ENCODE peak calls at places on chromosomes 2 and 18, in four cellular contexts. G, Z, F and Y are unnamed samples.

GRCh38 chr2:136664713-136665112 is 100.6 kb upstream of the THSD7B start:
- DNase-seq in G (no peak), Z (no peak), F (no peak), Y (no peak)

GRCh38 chr2:201833796-201834195 is 27.5 kb downstream of the CDK15 start:
- DNase-seq in G (no peak), Z (no peak), F (no peak), Y (no peak)

GRCh38 chr2:127415593-127416485 is 2.4 kb upstream of the PROC start:
- DNase-seq in G (peak; percentile 76), Z (peak; percentile 80), F (no peak), Y (peak; percentile 65)

GRCh38 chr2:150292192-150292591 is 195.3 kb downstream of the RND3 start:
- DNase-seq in G (no peak), Z (no peak), F (no peak), Y (no peak)

GRCh38 chr2:102637358-102637757 is 18.0 kb downstream of the SLC9A2 start:
- DNase-seq in G (no peak), Z (no peak), F (no peak), Y (no peak)

GRCh38 chr2:71605781-71606241 is 152.4 kb downstream of the DYSF start:
- DNase-seq in G (peak; percentile 57), Z (no peak), F (no peak), Y (peak; percentile 3)

GRCh38 chr2:200177971-200178911 is 128.3 kb upstream of the SPATS2L start:
- DNase-seq in G (no peak), Z (no peak), F (peak; percentile 65), Y (no peak)

GRCh38 chr2:162839419-162839818 is 852 bp upstream of the KCNH7 start:
- DNase-seq in G (peak; percentile 41), Z (no peak), F (no peak), Y (no peak)

GRCh38 chr2:20571231-20571630 is 79.7 kb downstream of the HS1BP3 start:
- DNase-seq in G (no peak), Z (no peak), F (no peak), Y (no peak)

GRCh38 chr18:14025306-14025940 is 106.8 kb downstream of the ZNF519 start:
- DNase-seq in G (no peak), Z (no peak), F (no peak), Y (no peak)

GRCh38 chr18:46071894-46072867 is at the start of gene PSTPIP2:
- DNase-seq in G (peak; percentile 82), Z (peak; percentile 66), F (peak; percentile 42), Y (peak; percentile 84)

DNA sequence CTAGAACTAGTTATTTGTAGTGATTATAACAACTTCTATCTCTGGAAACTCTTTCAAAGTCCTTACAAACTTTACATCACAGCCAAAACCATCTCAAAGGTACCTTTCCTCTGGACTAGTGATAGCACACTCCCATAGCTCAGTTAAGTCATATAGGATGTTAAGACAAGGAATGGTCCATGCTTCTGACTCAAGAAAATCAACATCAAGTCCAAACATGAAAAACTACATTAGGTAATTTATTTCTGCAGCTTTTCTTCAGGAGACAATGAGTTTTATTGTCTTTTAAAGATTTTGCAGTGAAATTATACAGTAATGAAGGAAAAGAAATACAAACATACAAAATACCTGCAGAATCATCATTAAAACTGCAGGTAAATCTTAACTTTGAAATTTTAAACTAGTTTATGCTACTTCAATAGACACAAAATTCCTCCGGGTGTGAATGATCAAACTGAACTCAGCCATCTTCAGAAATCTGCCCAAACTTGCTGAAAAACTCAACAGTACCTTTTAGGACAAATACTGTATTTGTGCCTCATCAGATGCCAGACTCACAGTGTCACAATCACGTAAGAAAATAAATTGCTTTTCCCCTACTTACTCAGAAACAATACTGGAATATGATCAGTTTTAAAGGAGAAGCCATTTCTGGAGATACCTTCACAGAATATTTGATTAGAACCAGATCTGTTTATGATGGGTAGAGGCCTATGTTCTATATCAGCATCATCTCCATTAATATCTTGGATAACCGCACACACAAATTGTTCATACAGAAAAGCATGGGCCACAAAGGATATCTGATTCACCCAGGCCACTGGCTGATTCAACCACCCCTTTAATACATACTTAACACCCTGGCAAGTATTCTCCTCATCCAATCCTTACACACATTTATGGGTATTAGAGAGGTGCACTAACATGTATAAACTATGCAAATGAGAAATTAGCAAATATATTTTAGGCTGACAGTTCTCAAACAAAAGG is 2.6 kb downstream of the TMEM131 start:
- DNase-seq in G (no peak), Z (no peak), F (peak; percentile 49), Y (no peak)
- H3K4me3 ChIP-seq in G (no peak overlapping the region), Z (no peak overlapping the region), F (peak overlapping the region; percentile 88), Y (peak overlapping the region; percentile 89)

GRCh38 chr2:113887393-113887792 is 2.5 kb upstream of the ACTR3 start:
- DNase-seq in G (no peak), Z (no peak), F (no peak), Y (no peak)

GRCh38 chr2:113888641-113889470 is 1.0 kb upstream of the ACTR3 start:
- DNase-seq in G (no peak), Z (no peak), F (no peak), Y (peak; percentile 99)

GRCh38 chr2:113889471-113890252 is at the start of gene ACTR3:
- DNase-seq in G (peak; percentile 99), Z (peak; percentile 99), F (peak; percentile 98), Y (peak; percentile 98)

GRCh38 chr2:113890253-113891235 is 655 bp downstream of the ACTR3 start:
- DNase-seq in G (peak; percentile 89), Z (peak; percentile 72), F (peak; percentile 62), Y (peak; percentile 63)

DNA sequence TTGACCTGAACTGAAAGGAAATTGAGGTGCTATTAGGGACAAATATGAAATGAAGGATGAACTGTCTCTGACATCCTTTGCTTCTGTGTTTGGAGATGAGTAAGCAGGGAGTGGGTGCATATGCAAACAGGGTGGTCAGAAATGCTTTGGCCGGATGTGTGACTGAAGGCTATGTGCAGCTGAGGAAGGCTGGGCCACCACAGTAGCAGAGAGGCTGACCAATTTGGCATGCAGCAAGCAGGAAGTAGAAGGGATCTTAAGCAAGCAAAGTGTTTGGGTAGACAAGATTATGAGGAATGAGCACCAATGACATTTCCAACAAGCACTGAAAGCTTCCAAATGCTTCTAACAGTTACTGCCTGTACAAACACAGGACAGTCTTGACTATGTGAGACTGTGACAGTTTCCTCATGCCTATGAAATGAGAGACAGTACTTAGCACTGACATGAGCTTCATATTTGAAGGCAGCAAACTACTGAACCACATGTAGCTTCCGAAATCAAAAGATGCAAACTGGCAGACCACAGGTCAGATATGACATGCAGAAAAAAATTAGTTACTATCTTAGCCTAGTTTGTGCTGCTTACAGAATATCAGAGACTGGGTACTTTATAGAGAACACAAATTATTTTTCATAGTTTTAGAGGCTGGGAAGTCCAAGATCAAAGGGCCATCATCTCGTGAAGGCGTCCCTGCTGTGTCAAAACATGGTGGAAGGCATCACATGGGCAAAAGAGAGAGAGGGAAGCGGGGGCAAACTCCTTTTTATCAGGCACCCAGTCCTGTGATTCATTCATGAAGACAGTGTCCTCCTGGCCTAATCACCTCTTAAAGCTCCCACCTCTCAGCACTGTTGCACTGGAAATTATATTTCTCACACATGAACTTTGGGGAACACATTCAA is 3.2 kb upstream of the ACTR3 start:
- DNase-seq in G (no peak), Z (no peak), F (peak; percentile 91), Y (no peak)
- H3K4me3 ChIP-seq in G (no peak overlapping the region), Z (no peak overlapping the region), F (no peak overlapping the region), Y (no peak overlapping the region)

GRCh38 chr2:164109006-164109405 is 373.2 kb upstream of the FIGN start:
- DNase-seq in G (no peak), Z (no peak), F (no peak), Y (no peak)
- H3K4me3 ChIP-seq in G (no peak overlapping the region), Z (no peak overlapping the region), F (no peak overlapping the region), Y (no peak overlapping the region)

GRCh38 chr2:26039603-26040367 is 5.9 kb downstream of the RAB10 start:
- DNase-seq in G (no peak), Z (no peak), F (no peak), Y (no peak)

GRCh38 chr2:26049641-26050040 is 15.8 kb downstream of the RAB10 start:
- DNase-seq in G (no peak), Z (no peak), F (no peak), Y (no peak)

GRCh38 chr2:26043109-26043508 is 9.2 kb downstream of the RAB10 start:
- DNase-seq in G (no peak), Z (no peak), F (no peak), Y (no peak)

GRCh38 chr2:26048791-26049190 is 14.9 kb downstream of the RAB10 start:
- DNase-seq in G (no peak), Z (no peak), F (no peak), Y (no peak)

GRCh38 chr2:26043862-26044736 is 10.2 kb downstream of the RAB10 start:
- DNase-seq in G (no peak), Z (no peak), F (peak; percentile 69), Y (no peak)
- H3K4me3 ChIP-seq in G (no peak overlapping the region), Z (no peak overlapping the region), F (no peak overlapping the region), Y (no peak overlapping the region)

GRCh38 chr2:29115797-29116781 is 874 bp downstream of the CLIP4 start:
- DNase-seq in G (peak; percentile 80), Z (peak; percentile 61), F (peak; percentile 82), Y (peak; percentile 48)
- H3K4me3 ChIP-seq in G (peak overlapping the region; percentile 92), Z (peak overlapping the region; percentile 75), F (peak overlapping the region; percentile 78), Y (peak overlapping the region; percentile 38)

DNA sequence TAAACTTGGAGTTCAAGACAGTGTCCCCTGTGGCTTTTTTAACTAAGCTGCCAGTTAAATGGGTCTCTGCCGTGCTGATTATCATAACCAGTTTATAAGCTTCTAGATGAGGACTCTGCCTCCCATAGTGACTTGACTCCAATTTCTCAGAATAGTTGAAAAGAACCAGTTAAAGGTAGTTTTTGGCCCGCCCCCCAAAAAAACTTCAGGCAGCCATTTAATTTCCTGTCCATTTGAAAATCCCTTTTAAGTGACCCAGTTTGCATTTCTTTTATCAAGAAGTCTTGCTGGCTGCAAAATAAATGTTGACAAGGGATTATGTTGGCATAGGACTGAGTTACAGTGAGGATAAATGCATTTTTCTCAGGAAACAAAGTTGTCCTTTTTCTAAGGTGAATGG is 2.3 kb downstream of the SLC20A1 start:
- DNase-seq in G (no peak), Z (no peak), F (no peak), Y (peak; percentile 65)
- H3K4me3 ChIP-seq in G (peak overlapping the region; percentile 68), Z (peak overlapping the region; percentile 18), F (peak overlapping the region; percentile 98), Y (no peak overlapping the region)

GRCh38 chr2:112483821-112484220 is 1.9 kb downstream of the TTL start:
- DNase-seq in G (no peak), Z (no peak), F (no peak), Y (no peak)
- H3K4me3 ChIP-seq in G (peak overlapping the region; percentile 64), Z (peak overlapping the region; percentile 84), F (peak overlapping the region; percentile 83), Y (peak overlapping the region; percentile 67)

DNA sequence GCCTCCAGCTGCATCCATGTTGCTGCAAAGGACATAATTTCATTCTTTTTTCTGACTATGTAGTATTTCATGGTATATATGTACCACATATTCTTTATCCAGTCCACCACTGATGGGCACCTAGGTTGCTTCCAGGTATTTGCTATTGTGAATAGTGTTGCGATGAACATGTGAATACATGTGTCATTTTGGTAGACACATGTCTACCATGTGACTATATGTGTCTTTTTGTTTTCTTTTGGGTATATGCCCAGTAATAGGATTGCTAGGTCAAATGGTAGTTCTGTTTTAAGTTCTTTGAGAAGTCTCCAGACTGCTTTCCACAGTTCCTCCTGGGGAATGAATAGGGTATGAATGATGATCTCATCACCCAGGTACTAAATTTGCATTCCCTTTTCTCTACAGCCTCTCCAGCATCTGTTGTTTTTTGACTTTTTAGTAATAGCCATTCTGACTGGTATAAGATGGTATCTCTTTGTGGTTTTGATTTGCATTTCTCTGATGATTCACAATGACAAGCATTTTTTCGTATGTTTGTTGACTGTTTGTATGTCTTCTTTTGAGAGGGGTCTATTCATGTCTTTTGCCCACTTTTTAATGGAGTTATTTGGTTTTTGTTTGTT is 35.6 kb upstream of the FEZ2 start:
- DNase-seq in G (no peak), Z (no peak), F (peak; percentile 61), Y (no peak)
- H3K4me3 ChIP-seq in G (no peak overlapping the region), Z (no peak overlapping the region), F (no peak overlapping the region), Y (no peak overlapping the region)